ENCODE peak calls at places on chromosomes 7 and 10, in four cellular contexts. B is AG09309, H is cardiac fibroblast, L is SK-N-DZ. K is an unnamed sample.

GRCh38 chr7:92875171-92875570 is 38.8 kb upstream of the CDK6 start:
- DNase-seq in L (no peak), H (no peak), B (no peak), K (no peak)

GRCh38 chr7:158407581-158408331 is 179.9 kb downstream of the PTPRN2 start:
- DNase-seq in L (peak), H (peak), B (no peak), K (peak)

GRCh38 chr7:100675581-100676350 is 2.2 kb downstream of the GNB2 start:
- DNase-seq in L (peak), H (peak), B (no peak), K (peak)

GRCh38 chr7:142603870-142604448 is 145.3 kb upstream of the PRSS1 start:
- DNase-seq in L (peak), B (no peak), H (peak), K (peak)

GRCh38 chr10:75663947-75664664 is 232.7 kb downstream of the LRMDA start:
- DNase-seq in H (peak), B (no peak), L (no peak), K (no peak)

GRCh38 chr10:111209666-111210065 is 132.8 kb downstream of the ADRA2A start:
- DNase-seq in H (no peak), L (peak), B (no peak), K (no peak)

GRCh38 chr10:104906112-104906511 is 265.0 kb downstream of the SORCS3 start:
- DNase-seq in H (no peak), B (no peak), L (no peak), K (peak)

GRCh38 chr7:111561659-111561908 is 708 bp downstream of the IMMP2L start:
- DNase-seq in B (no peak), H (no peak), L (no peak), K (no peak)

GRCh38 chr7:31791881-31792280 is 104.9 kb downstream of the PPP1R17 start:
- DNase-seq in L (no peak), B (no peak), H (no peak), K (no peak)

GRCh38 chr10:60298408-60299389 is 91.0 kb downstream of the ANK3 start:
- DNase-seq in B (no peak), L (no peak), H (no peak), K (no peak)

GRCh38 chr7:129649128-129649690 is 37.7 kb downstream of the NRF1 start:
- DNase-seq in L (no peak), H (no peak), B (no peak), K (no peak)

GRCh38 chr7:19404912-19405329 is 259.7 kb upstream of the FERD3L start:
- DNase-seq in L (no peak), H (peak), B (peak), K (peak)

GRCh38 chr10:132859084-132859855 is 73.3 kb upstream of the NKX6-2 start:
- DNase-seq in B (no peak), L (no peak), H (no peak), K (no peak)

GRCh38 chr10:101453791-101454718 is 100.1 kb downstream of the BTRC start:
- DNase-seq in B (peak), L (peak), H (peak), K (peak)

GRCh38 chr10:3069876-3070275 is 2.5 kb downstream of the PFKP start:
- DNase-seq in B (no peak), L (no peak), H (no peak), K (no peak)

GRCh38 chr7:154409703-154410311 is 357.6 kb downstream of the DPP6 start:
- DNase-seq in H (peak), B (no peak), L (no peak), K (no peak)

GRCh38 chr10:92847185-92847864 is 995 bp upstream of the EXOC6 start:
- DNase-seq in B (no peak), H (peak), L (no peak), K (no peak)

GRCh38 chr7:91352091-91352490 is 87.9 kb downstream of the FZD1 start:
- DNase-seq in H (no peak), B (no peak), L (peak), K (peak)

GRCh38 chr10:125276137-125276536 is 115.8 kb upstream of the CTBP2 start:
- DNase-seq in H (no peak), B (no peak), L (no peak), K (no peak)

GRCh38 chr7:25857376-25858067 is 294.5 kb upstream of the NFE2L3 start:
- DNase-seq in L (no peak), H (peak), B (no peak), K (peak)

GRCh38 chr7:25989140-25989705 is 162.8 kb upstream of the NFE2L3 start:
- DNase-seq in L (no peak), B (no peak), H (no peak), K (no peak)

GRCh38 chr10:86375204-86375603 is 8.6 kb upstream of the GRID1 start:
- DNase-seq in B (no peak), H (no peak), L (no peak), K (no peak)

GRCh38 chr7:138204285-138204988 is 128.2 kb downstream of the AKR1D1 start:
- DNase-seq in L (no peak), B (no peak), H (peak), K (no peak)

GRCh38 chr7:43164757-43165156 is 52.3 kb downstream of the HECW1 start:
- DNase-seq in L (no peak), H (peak), B (peak), K (no peak)

GRCh38 chr7:1689356-1689755 is 19.3 kb downstream of the ELFN1 start:
- DNase-seq in B (no peak), H (no peak), L (no peak), K (no peak)

GRCh38 chr10:24234784-24235183 is 25.8 kb downstream of the KIAA1217 start:
- DNase-seq in H (no peak), L (no peak), B (no peak), K (no peak)

GRCh38 chr10:69498711-69499471 is 47.6 kb downstream of the TSPAN15 start:
- DNase-seq in L (no peak), B (no peak), H (no peak), K (no peak)

GRCh38 chr7:131436384-131436783 is 108.7 kb downstream of the MKLN1 start:
- DNase-seq in L (no peak), B (no peak), H (peak), K (no peak)

GRCh38 chr7:30979027-30979426 is 15.3 kb downstream of the GHRHR start:
- DNase-seq in H (no peak), L (no peak), B (no peak), K (no peak)

GRCh38 chr10:61897671-61898434 is 3.6 kb upstream of the ARID5B start:
- DNase-seq in L (no peak), H (peak), B (no peak), K (peak)

GRCh38 chr10:131578472-131578970 is 267.0 kb upstream of the TCERG1L start:
- DNase-seq in H (no peak), L (no peak), B (no peak), K (no peak)

GRCh38 chr10:98391578-98391991 is 23.4 kb downstream of the PYROXD2 start:
- DNase-seq in B (no peak), H (peak), L (no peak), K (no peak)

GRCh38 chr7:90492250-90492649 is 22.8 kb downstream of the PTTG1IP2 start:
- DNase-seq in H (no peak), L (no peak), B (no peak), K (no peak)

GRCh38 chr7:114931656-114932011 is 9.7 kb downstream of the MDFIC start:
- DNase-seq in L (no peak), B (no peak), H (no peak), K (no peak)

GRCh38 chr7:140060788-140061606 is 1.8 kb downstream of the PARP12 start:
- DNase-seq in B (no peak), L (no peak), H (peak), K (no peak)

GRCh38 chr10:86344714-86345161 is 21.9 kb downstream of the GRID1 start:
- DNase-seq in L (no peak), H (no peak), B (no peak), K (no peak)

GRCh38 chr10:126235979-126236851 is 152.1 kb downstream of the ADAM12 start:
- DNase-seq in B (no peak), H (no peak), L (no peak), K (no peak)

K was measured in NCI-H82.